ENCODE peak calls at places on chromosomes 16 and 17, in nine cellular contexts. F, N, V, E, Y, S, U, A and Z are unnamed samples.

GRCh38 chr16:27436065-27436464 is 34.1 kb downstream of the IL21R start:
- DNase-seq in F (no peak), N (no peak), V (no peak), E (no peak), Y (no peak), S (no peak), U (no peak), A (no peak), Z (no peak)

GRCh38 chr16:3065069-3065741 is at the start of gene IL32:
- DNase-seq in F (no peak), N (no peak), V (no peak), E (peak; percentile 32), Y (peak; percentile 80), S (no peak), U (peak; percentile 89), A (no peak), Z (no peak)

GRCh38 chr17:40346061-40346767 is 18.3 kb downstream of the GJD3 start:
- DNase-seq in F (no peak), N (peak; percentile 79), V (no peak), E (no peak), Y (no peak), S (no peak), U (no peak), A (no peak), Z (no peak)

GRCh38 chr16:59878479-59878878 is 1144.4 kb upstream of the GOT2 start:
- DNase-seq in F (no peak), N (no peak), V (no peak), E (peak; percentile 66), Y (peak; percentile 30), S (no peak), U (peak; percentile 15), A (no peak), Z (no peak)

GRCh38 chr16:87276091-87276561 is 41.1 kb downstream of the C16orf95 start:
- DNase-seq in F (no peak), N (no peak), V (no peak), E (no peak), Y (no peak), S (no peak), U (no peak), A (no peak), Z (no peak)

GRCh38 chr16:11090947-11091785 is 146.8 kb downstream of the CLEC16A start:
- DNase-seq in F (no peak), N (no peak), V (no peak), E (no peak), Y (no peak), S (no peak), U (no peak), A (no peak), Z (no peak)

GRCh38 chr16:84043486-84044107 is 1.0 kb upstream of the SLC38A8 start:
- DNase-seq in F (no peak), N (peak; percentile 32), V (no peak), E (no peak), Y (peak; percentile 53), S (peak; percentile 58), U (no peak), A (peak; percentile 70), Z (no peak)

GRCh38 chr17:80386341-80386740 is 28.6 kb upstream of the ENDOV start:
- DNase-seq in F (no peak), N (no peak), V (no peak), E (no peak), Y (no peak), S (no peak), U (no peak), A (no peak), Z (no peak)

GRCh38 chr16:79372504-79373184 is 227.9 kb downstream of the MAF start:
- DNase-seq in F (no peak), N (no peak), V (no peak), E (no peak), Y (peak; percentile 81), S (no peak), U (peak; percentile 66), A (no peak), Z (no peak)

GRCh38 chr17:76872221-76872873 is 4.1 kb downstream of the MGAT5B start:
- DNase-seq in F (peak; percentile 90), N (no peak), V (peak; percentile 81), E (peak; percentile 98), Y (peak; percentile 96), S (peak; percentile 63), U (peak; percentile 67), A (no peak), Z (no peak)
- TF ChIP-seq EZH2phosphoT487 in F (no peak), N (no peak), V (no peak), E (peak; percentile 30), Y (no peak), S (no peak), U (no peak), A (no peak), Z (no peak)

DNA sequence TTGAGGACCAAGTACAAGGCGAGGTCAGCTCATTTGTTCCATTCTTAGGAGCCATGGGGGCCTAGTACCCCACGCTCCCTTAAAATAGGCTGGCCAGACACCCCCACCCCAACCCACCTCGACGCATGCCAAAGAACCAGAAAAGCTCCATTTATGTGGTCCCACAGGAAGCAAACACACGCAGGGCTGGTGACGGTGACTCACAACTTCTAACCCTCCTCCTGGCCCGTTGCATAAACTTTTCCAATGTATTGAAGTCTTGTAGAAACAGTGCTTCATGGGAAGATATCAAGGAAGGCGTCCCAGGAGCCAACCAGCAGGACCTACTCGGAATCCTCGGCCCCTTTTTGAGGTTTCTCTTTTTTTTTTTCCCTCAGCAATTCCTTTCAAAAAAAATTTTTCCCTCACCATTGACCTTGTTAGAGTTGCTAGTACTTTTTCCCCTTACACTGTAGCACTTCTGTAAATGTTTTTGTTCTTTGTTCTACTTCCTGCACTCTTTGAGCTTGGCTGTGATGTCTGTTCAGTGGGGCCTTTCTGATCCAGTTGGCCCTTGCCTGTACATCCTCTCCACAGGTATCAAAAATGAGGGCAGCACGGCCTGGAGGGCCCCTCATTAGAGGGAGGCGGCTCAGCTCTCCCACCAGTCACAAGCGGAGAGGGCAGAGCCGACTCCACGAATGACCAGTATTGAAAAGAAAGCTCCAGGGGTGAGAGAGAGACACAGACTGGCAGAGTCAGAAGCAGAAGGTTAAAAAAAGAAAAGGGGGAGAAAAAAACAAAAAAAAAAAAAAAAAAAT is 208.3 kb downstream of the RGS9 start:
- DNase-seq in F (no peak), N (no peak), V (no peak), E (no peak), Y (no peak), S (no peak), U (no peak), A (no peak), Z (no peak)
- H3K4me1 ChIP-seq in F (no peaks in the 10 kb centered on the region), N (no peaks in the 10 kb centered on the region), V (peaks cover 14% of the 10 kb centered on the region), E (no peaks in the 10 kb centered on the region), Y (no peaks in the 10 kb centered on the region), S (no peaks in the 10 kb centered on the region), U (no peaks in the 10 kb centered on the region), A (no peaks in the 10 kb centered on the region), Z (no peaks in the 10 kb centered on the region)

GRCh38 chr17:43701318-43701743 is 39.6 kb upstream of the MEOX1 start:
- DNase-seq in F (peak; percentile 51), N (no peak), V (no peak), E (peak; percentile 50), Y (peak; percentile 70), S (no peak), U (no peak), A (no peak), Z (no peak)
- TF ChIP-seq EZH2phosphoT487 in F (no peak), N (no peak), V (no peak), E (no peak), Y (no peak), S (no peak), U (no peak), A (no peak), Z (no peak)

GRCh38 chr17:17508019-17508535 is 11.9 kb upstream of the RASD1 start:
- DNase-seq in F (no peak), N (no peak), V (no peak), E (no peak), Y (no peak), S (no peak), U (no peak), A (no peak), Z (no peak)
- H3K4me1 ChIP-seq in F (no peaks in the 10 kb centered on the region), N (no peaks in the 10 kb centered on the region), V (peaks cover 32% of the 10 kb centered on the region), E (peaks cover 29% of the 10 kb centered on the region), Y (no peaks in the 10 kb centered on the region), S (peaks cover 6% of the 10 kb centered on the region), U (no peaks in the 10 kb centered on the region), A (peaks cover 5% of the 10 kb centered on the region), Z (no peaks in the 10 kb centered on the region)

GRCh38 chr17:57806083-57806830 is 43.6 kb downstream of the MRPS23 start:
- DNase-seq in F (no peak), N (no peak), V (no peak), E (no peak), Y (no peak), S (no peak), U (no peak), A (no peak), Z (no peak)
- TF ChIP-seq EZH2phosphoT487 in F (no peak), N (no peak), V (no peak), E (no peak), Y (no peak), S (no peak), U (no peak), A (no peak), Z (no peak)